ENCODE peak calls at places on chromosome 15, in ten cellular contexts. T is pancreas, W is ovary, P is sigmoid colon, M is uterus, U is GM23248, V is left lung, G is right lobe of liver, O is tibial nerve, Y is breast epithelium. E is an unnamed sample. For H3K27me3, the result is how much of the 10 kb centered on the place peaks cover.

GRCh38 chr15:73567022-73567421 is 66.2 kb downstream of the NPTN start:
- DNase-seq in T (no peak), W (no peak), P (no peak), M (no peak), U (no peak), V (no peak), G (no peak), O (no peak), Y (no peak), E (no peak)

GRCh38 chr15:96336643-96337353 is 6.3 kb downstream of the NR2F2 start:
- DNase-seq in T (no peak), W (peak), P (no peak), M (peak), U (peak), V (peak), G (no peak), O (no peak), Y (peak), E (peak)

GRCh38 chr15:101022306-101022705 is 103.1 kb downstream of the LRRK1 start:
- DNase-seq in T (no peak), W (no peak), P (peak), M (no peak), U (no peak), V (peak), G (no peak), O (no peak), Y (no peak), E (peak)

GRCh38 chr15:95987886-95988573 is 342.5 kb upstream of the NR2F2 start:
- DNase-seq in T (no peak), W (no peak), P (no peak), M (no peak), U (no peak), V (no peak), G (no peak), O (no peak), Y (no peak), E (no peak)

GRCh38 chr15:56871180-56871579 is 47.3 kb upstream of the TCF12 start:
- DNase-seq in T (no peak), W (no peak), P (no peak), M (no peak), U (peak), V (no peak), G (no peak), O (no peak), Y (no peak), E (no peak)

GRCh38 chr15:76169013-76169412 is 109.2 kb downstream of the TMEM266 start:
- DNase-seq in T (no peak), W (no peak), P (no peak), M (no peak), U (peak), V (no peak), G (no peak), O (no peak), Y (no peak), E (no peak)

GRCh38 chr15:91223902-91224301 is 123.8 kb downstream of the SV2B start:
- DNase-seq in T (no peak), W (no peak), P (no peak), M (no peak), U (no peak), V (no peak), G (no peak), O (no peak), Y (no peak), E (no peak)

GRCh38 chr15:51128701-51129100 is 34.0 kb upstream of the TNFAIP8L3 start:
- DNase-seq in T (no peak), W (no peak), P (no peak), M (no peak), U (peak), V (no peak), G (no peak), O (no peak), Y (no peak), E (no peak)

GRCh38 chr15:41018534-41018933 is 65.3 kb downstream of the CHAC1 start:
- DNase-seq in T (no peak), W (no peak), P (no peak), M (no peak), U (peak), V (no peak), G (no peak), O (no peak), Y (peak), E (no peak)

GRCh38 chr15:41904487-41905359 is 10.9 kb upstream of the SPTBN5 start:
- DNase-seq in T (no peak), W (peak), P (peak), M (peak), U (peak), V (no peak), G (peak), O (no peak), Y (no peak), E (no peak)

GRCh38 chr15:39589815-39590644 is 9.2 kb downstream of the THBS1 start:
- DNase-seq in T (no peak), W (no peak), P (peak), M (no peak), U (peak), V (no peak), G (no peak), O (no peak), Y (no peak), E (no peak)

GRCh38 chr15:43105077-43105769 is 615 bp downstream of the UBR1 start:
- DNase-seq in T (no peak), W (no peak), P (no peak), M (no peak), U (peak), V (no peak), G (no peak), O (no peak), Y (no peak), E (no peak)

GRCh38 chr15:96870510-96871039 is 540.1 kb downstream of the NR2F2 start:
- DNase-seq in T (no peak), W (no peak), P (no peak), M (no peak), U (no peak), V (no peak), G (no peak), O (no peak), Y (no peak), E (no peak)

GRCh38 chr15:54840999-54841398 is 355.7 kb downstream of the RSL24D1 start:
- DNase-seq in T (no peak), W (no peak), P (no peak), M (no peak), U (no peak), V (no peak), G (no peak), O (no peak), Y (no peak), E (no peak)

GRCh38 chr15:25087137-25087536 is 132.3 kb downstream of the SNRPN start:
- DNase-seq in T (no peak), W (no peak), P (no peak), M (no peak), U (no peak), V (no peak), G (no peak), O (no peak), Y (no peak), E (no peak)

GRCh38 chr15:34869110-34869509 is 73.8 kb upstream of the ACTC1 start:
- DNase-seq in T (no peak), W (no peak), P (no peak), M (no peak), U (no peak), V (no peak), G (no peak), O (no peak), Y (no peak), E (no peak)

GRCh38 chr15:45307230-45307924 is 55.3 kb downstream of the SLC28A2 start:
- DNase-seq in T (no peak), W (no peak), P (no peak), M (no peak), U (peak), V (no peak), G (no peak), O (no peak), Y (no peak), E (no peak)

GRCh38 chr15:44536298-44536961 is 517 bp upstream of the EIF3J start:
- DNase-seq in T (peak), W (no peak), P (no peak), M (no peak), U (peak), V (peak), G (peak), O (peak), Y (peak), E (peak)

GRCh38 chr15:92118936-92119325 is 265.4 kb downstream of the SLCO3A1 start:
- DNase-seq in T (no peak), W (no peak), P (no peak), M (no peak), U (no peak), V (no peak), G (no peak), O (no peak), Y (no peak), E (no peak)

GRCh38 chr15:51262468-51262867 is 75.9 kb downstream of the CYP19A1 start:
- DNase-seq in T (no peak), W (no peak), P (no peak), M (no peak), U (no peak), V (no peak), G (no peak), O (no peak), Y (no peak), E (no peak)

GRCh38 chr15:99014803-99015676 is 7.4 kb upstream of the PGPEP1L start:
- DNase-seq in T (peak), W (peak), P (peak), M (peak), U (peak), V (peak), G (peak), O (no peak), Y (peak), E (peak)

GRCh38 chr15:65790692-65791334 is 1.3 kb downstream of the DENND4A start:
- DNase-seq in T (no peak), W (no peak), P (no peak), M (no peak), U (peak), V (no peak), G (no peak), O (no peak), Y (no peak), E (no peak)

GRCh38 chr15:65789105-65789504 is 3.0 kb downstream of the DENND4A start:
- DNase-seq in T (no peak), W (no peak), P (no peak), M (no peak), U (no peak), V (no peak), G (no peak), O (no peak), Y (no peak), E (no peak)

GRCh38 chr15:65791335-65792129 is 561 bp downstream of the DENND4A start:
- DNase-seq in T (peak), W (peak), P (peak), M (peak), U (peak), V (peak), G (peak), O (peak), Y (peak), E (no peak)

GRCh38 chr15:65787260-65787659 is 4.8 kb downstream of the DENND4A start:
- DNase-seq in T (no peak), W (no peak), P (no peak), M (no peak), U (no peak), V (no peak), G (no peak), O (no peak), Y (no peak), E (no peak)

GRCh38 chr15:65789759-65790158 is 2.3 kb downstream of the DENND4A start:
- DNase-seq in T (no peak), W (no peak), P (no peak), M (no peak), U (no peak), V (no peak), G (no peak), O (no peak), Y (no peak), E (no peak)
- H3K4me3 ChIP-seq in T (peak), W (no peak), P (no peak), M (no peak), U (peak), V (no peak), G (peak), O (no peak), Y (no peak), E (peak)

DNA sequence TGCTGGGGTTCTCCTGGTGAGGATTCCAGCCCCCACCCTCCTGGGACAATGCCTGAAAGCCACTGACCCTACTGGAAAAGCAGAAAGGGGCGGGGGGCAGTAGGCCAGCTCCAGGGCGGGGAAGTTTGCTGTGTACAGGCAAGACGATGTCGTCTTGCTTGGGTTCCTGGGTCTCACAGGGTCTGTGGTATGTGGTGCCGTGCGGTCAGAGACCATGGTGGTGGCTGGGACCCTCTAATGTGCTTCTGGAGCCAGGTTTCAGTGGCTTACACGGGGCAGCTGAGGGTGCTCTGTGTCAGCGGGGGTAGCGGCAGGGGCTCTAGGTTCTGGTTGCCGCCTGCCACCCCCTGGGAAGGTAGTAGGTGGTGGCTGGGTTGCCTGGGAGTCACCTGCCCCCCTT is 54.2 kb downstream of the RHCG start:
- DNase-seq in T (peak), W (no peak), P (no peak), M (no peak), U (no peak), V (no peak), G (no peak), O (no peak), Y (no peak), E (no peak)
- H3K27me3 ChIP-seq in T (under half), W (under half), P (under half), M (under half), U (half or more), V (under half), G (under half), O (half or more), Y (under half), E (under half)

DNA sequence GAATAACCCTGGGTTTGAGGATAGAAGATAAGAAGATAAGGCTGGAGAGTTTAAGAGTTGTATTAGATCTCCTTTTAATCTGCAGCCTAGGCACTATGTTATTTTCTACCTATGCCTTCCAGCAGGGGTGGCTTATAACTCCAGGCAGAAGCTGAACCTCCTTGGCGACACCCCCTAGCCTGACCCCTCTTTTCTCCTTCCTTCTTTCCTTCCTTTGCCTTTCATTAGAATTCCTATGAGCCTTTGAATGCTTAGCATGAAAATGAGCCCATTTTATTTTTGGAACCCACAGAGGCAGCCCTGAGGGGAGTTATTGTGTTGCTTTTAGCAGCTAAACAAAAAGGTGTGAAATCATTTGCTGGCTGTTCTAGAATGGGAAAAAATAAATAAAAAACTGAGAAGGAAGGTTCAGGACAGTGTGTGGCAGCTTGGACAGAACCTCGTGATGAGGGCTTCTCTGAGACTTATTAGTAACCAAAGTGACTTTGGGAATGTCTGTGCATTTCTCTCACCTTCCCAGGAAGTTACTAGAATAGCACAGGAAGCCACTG is 164.6 kb upstream of the ICE2 start:
- DNase-seq in T (no peak), W (no peak), P (no peak), M (no peak), U (no peak), V (no peak), G (no peak), O (no peak), Y (no peak), E (no peak)
- H3K27ac ChIP-seq in T (no peak), W (no peak), P (no peak), M (no peak), U (no peak), V (no peak), G (no peak), O (no peak), Y (no peak), E (no peak)

DNA sequence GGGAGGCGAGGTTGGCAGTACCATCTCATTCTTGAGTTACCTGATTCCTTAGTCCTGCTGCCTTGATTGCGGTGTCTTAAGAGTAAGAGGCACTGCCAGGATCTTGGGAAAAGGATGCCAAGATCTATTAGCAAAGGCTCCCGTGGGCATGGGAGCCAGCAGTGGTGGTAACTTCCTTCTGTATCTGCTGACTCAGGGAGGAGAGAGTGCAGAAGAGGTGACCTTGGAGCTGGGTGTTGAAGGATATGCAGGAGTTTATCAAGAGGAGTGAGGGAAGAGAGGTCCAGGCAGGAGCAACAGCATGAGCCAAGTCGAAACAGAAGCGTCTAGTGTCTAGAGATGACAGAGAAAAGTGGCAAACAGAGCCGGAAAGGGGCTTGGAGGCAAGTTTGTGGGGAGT is 4.5 kb downstream of the MESP2 start:
- DNase-seq in T (peak), W (no peak), P (no peak), M (no peak), U (no peak), V (no peak), G (no peak), O (no peak), Y (no peak), E (no peak)
- H3K4me3 ChIP-seq in T (no peak), W (no peak), P (no peak), M (no peak), U (no peak), V (no peak), G (no peak), O (no peak), Y (no peak), E (no peak)

DNA sequence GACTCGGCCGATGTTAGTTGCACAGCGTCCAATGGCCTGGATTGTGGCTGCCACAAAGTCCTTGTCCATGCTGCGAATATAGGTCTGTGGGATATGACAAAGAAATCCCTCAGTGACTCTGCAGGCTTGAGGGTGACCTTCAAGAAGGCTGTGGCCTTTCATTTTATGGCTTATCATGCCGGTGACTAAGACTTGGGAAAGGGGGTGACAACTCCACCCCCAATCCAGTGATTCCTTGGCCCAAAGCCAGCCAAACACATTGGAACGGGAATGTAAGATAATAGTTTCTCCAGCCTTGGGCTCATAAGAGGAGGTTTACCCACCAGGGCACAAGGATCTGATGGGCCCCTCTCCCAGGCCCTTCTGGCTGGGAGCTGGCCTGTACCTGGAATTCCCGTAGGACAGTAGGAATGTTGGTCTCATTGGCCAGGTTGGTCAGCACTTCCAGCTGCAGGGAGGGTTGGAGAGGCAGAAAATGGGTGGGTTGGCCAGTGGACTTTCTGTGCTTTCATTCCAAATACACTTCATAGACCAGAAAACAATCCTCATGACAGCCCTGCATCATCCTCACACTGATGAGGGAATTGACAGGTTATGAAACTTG is 30.7 kb upstream of the CPEB1 start:
- DNase-seq in T (no peak), W (no peak), P (peak), M (no peak), U (no peak), V (no peak), G (no peak), O (no peak), Y (no peak), E (no peak)
- H3K27me3 ChIP-seq in T (under half), W (under half), P (under half), M (under half), U (under half), V (under half), G (under half), O (under half), Y (under half), E (under half)

GRCh38 chr15:84778194-84778593 is 29.8 kb downstream of the ZNF592 start:
- DNase-seq in T (no peak), W (no peak), P (no peak), M (no peak), U (no peak), V (no peak), G (no peak), O (no peak), Y (no peak), E (no peak)
- H3K27ac ChIP-seq in T (no peak), W (no peak), P (no peak), M (no peak), U (no peak), V (no peak), G (no peak), O (no peak), Y (no peak), E (no peak)

DNA sequence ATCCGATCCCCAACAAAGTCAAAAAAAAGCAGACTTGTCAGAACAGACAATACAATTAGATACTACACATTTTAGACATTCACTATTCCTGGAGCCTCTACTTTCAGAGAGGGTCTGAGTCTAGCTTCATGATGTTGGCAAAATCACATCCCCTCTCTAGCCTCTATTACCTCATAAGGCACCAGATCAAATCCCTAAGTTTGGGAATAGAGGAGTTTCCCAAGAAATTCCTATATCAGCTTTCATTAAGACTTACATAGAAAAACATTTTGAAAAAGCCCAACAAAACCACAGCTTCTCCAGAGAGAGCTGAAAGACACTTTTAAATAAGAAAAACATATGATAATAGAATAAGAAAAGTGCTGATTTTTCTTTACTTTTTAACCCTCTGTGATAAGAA is 4.5 kb downstream of the TBC1D2B start:
- DNase-seq in T (no peak), W (no peak), P (no peak), M (no peak), U (no peak), V (no peak), G (no peak), O (no peak), Y (no peak), E (no peak)
- H3K4me3 ChIP-seq in T (no peak), W (no peak), P (no peak), M (no peak), U (peak), V (no peak), G (no peak), O (no peak), Y (no peak), E (no peak)